ENCODE peak calls at places on chromosome X, in four cellular contexts. W is NCI-H345, O is ELR, L is iris pigment epithelial cell. X is an unnamed sample.

GRCh38 chrX:153557618-153558017 is 40.2 kb downstream of the ATP2B3 start:
- DNase-seq in O (no peak), L (no peak), W (no peak), X (no peak)

GRCh38 chrX:33726281-33727160 is 405.6 kb downstream of the FAM47A start:
- DNase-seq in W (no peak), L (no peak), O (no peak), X (no peak)

GRCh38 chrX:46666831-46667230 is 92.1 kb downstream of the SLC9A7 start:
- DNase-seq in O (peak), L (no peak), W (no peak), X (no peak)

GRCh38 chrX:136711147-136711546 is 63.2 kb downstream of the CD40LG start:
- DNase-seq in O (peak), L (peak), W (peak), X (peak)

GRCh38 chrX:29535212-29536162 is 679.9 kb upstream of the MAGEB2 start:
- DNase-seq in L (peak), W (no peak), O (peak), X (peak)

GRCh38 chrX:13366698-13367097 is 46.8 kb upstream of the ATXN3L start:
- DNase-seq in W (no peak), O (no peak), L (no peak), X (no peak)

GRCh38 chrX:54930291-54931049 is 9.8 kb downstream of the TRO start:
- DNase-seq in W (no peak), O (no peak), L (no peak), X (no peak)

GRCh38 chrX:131607796-131608369 is 64.0 kb downstream of the OR13H1 start:
- DNase-seq in L (no peak), W (no peak), O (no peak), X (no peak)

GRCh38 chrX:110454336-110454735 is 95.7 kb downstream of the RTL9 start:
- DNase-seq in L (no peak), O (no peak), W (no peak), X (no peak)

GRCh38 chrX:132444936-132445335 is 43.9 kb downstream of the MBNL3 start:
- DNase-seq in L (no peak), O (no peak), W (no peak), X (peak)

GRCh38 chrX:21974011-21974385 is 33.5 kb downstream of the SMS start:
- DNase-seq in L (no peak), O (no peak), W (no peak), X (peak)

GRCh38 chrX:70134116-70134477 is 850 bp downstream of the IGBP1 start:
- DNase-seq in L (peak), O (peak), W (no peak), X (peak)

GRCh38 chrX:13085533-13085932 is 41.1 kb upstream of the FAM9C start:
- DNase-seq in L (no peak), W (no peak), O (no peak), X (no peak)

GRCh38 chrX:42755820-42756219 is 22.1 kb downstream of the PPP1R2C start:
- DNase-seq in L (peak), W (no peak), O (peak), X (peak)

GRCh38 chrX:27679281-27679680 is 89.1 kb downstream of the DCAF8L2 start:
- DNase-seq in O (no peak), W (no peak), L (peak), X (peak)

GRCh38 chrX:94751611-94752010 is 1077.6 kb downstream of the FAM133A start:
- DNase-seq in L (no peak), O (no peak), W (no peak), X (no peak)